ENCODE peak calls at places on chromosomes 4 and X, in four cellular contexts. J is fibroblast of pulmonary artery, R is psoas muscle, I is tibial artery. H is an unnamed sample.

GRCh38 chr4:5654791-5655190 is 53.6 kb downstream of the EVC2 start:
- DNase-seq in J (no peak), R (no peak), I (no peak), H (no peak)

GRCh38 chr4:56048621-56049427 is 100.1 kb downstream of the CEP135 start:
- DNase-seq in J (peak; percentile 69), R (no peak), I (no peak), H (peak; percentile 38)

GRCh38 chrX:147763131-147763530 is 148.6 kb upstream of the FMR1 start:
- DNase-seq in J (no peak), R (no peak), I (no peak), H (no peak)

GRCh38 chrX:73448379-73448778 is 1.5 kb downstream of the CDX4 start:
- DNase-seq in J (no peak), R (no peak), I (no peak), H (no peak)

GRCh38 chrX:4265036-4265435 is 551.6 kb upstream of the PRKX start:
- DNase-seq in J (no peak), R (no peak), I (no peak), H (no peak)

GRCh38 chrX:150731795-150732194 is 38.6 kb downstream of the MTMR1 start:
- DNase-seq in J (peak; percentile 96), R (no peak), I (no peak), H (peak; percentile 82)

GRCh38 chr4:2946812-2947600 is 16.2 kb downstream of the NOP14 start:
- DNase-seq in J (no peak), R (no peak), I (no peak), H (no peak)

GRCh38 chr4:5045099-5045498 is 6.2 kb upstream of the STK32B start:
- DNase-seq in J (no peak), R (no peak), I (peak; percentile 55), H (peak; percentile 30)

GRCh38 chr4:161696957-161697356 is 466.8 kb downstream of the FSTL5 start:
- DNase-seq in J (no peak), R (no peak), I (no peak), H (no peak)

GRCh38 chr4:80077639-80078038 is 4.6 kb upstream of the ANTXR2 start:
- DNase-seq in J (peak; percentile 45), R (no peak), I (no peak), H (no peak)

GRCh38 chrX:151970661-151971060 is 3.8 kb downstream of the GABRE start:
- DNase-seq in J (peak; percentile 94), R (peak; percentile 84), I (peak; percentile 77), H (peak; percentile 91)

GRCh38 chrX:110180928-110181310 is 137.0 kb downstream of the AMMECR1 start:
- DNase-seq in J (no peak), R (no peak), I (no peak), H (peak; percentile 65)

GRCh38 chr4:87038837-87039715 is 104.3 kb downstream of the AFF1 start:
- DNase-seq in J (peak; percentile 81), R (peak; percentile 90), I (peak; percentile 86), H (peak; percentile 85)

GRCh38 chr4:82090717-82091116 is 283.1 kb downstream of the HNRNPD start:
- DNase-seq in J (no peak), R (no peak), I (no peak), H (no peak)

GRCh38 chr4:139986621-139987510 is 167.1 kb downstream of the MAML3 start:
- DNase-seq in J (peak; percentile 54), R (no peak), I (no peak), H (peak; percentile 77)

GRCh38 chrX:123993326-123993725 is 31.8 kb downstream of the STAG2 start:
- DNase-seq in J (peak; percentile 63), R (no peak), I (no peak), H (peak; percentile 49)

GRCh38 chr4:103996059-103996458 is 276.3 kb upstream of the TACR3 start:
- DNase-seq in J (peak; percentile 11), R (no peak), I (no peak), H (no peak)

GRCh38 chr4:176883681-176884418 is 91.1 kb upstream of the VEGFC start:
- DNase-seq in J (peak; percentile 57), R (no peak), I (no peak), H (peak; percentile 92)

GRCh38 chr4:116849620-116850019 is 235.8 kb downstream of the TRAM1L1 start:
- DNase-seq in J (no peak), R (no peak), I (no peak), H (no peak)

GRCh38 chr4:137587796-137588195 is 55.5 kb upstream of the PCDH18 start:
- DNase-seq in J (peak; percentile 63), R (no peak), I (no peak), H (no peak)

GRCh38 chr4:140343303-140343702 is 30.1 kb upstream of the SCOC start:
- DNase-seq in J (peak; percentile 45), R (no peak), I (no peak), H (no peak)

GRCh38 chr4:83150563-83151330 is 36.2 kb upstream of the PLAC8 start:
- DNase-seq in J (peak; percentile 56), R (no peak), I (no peak), H (no peak)

GRCh38 chr4:177302371-177303100 is 7.1 kb upstream of the NEIL3 start:
- DNase-seq in J (peak; percentile 22), R (no peak), I (no peak), H (peak; percentile 60)

GRCh38 chrX:18883234-18883960 is 100.5 kb downstream of the PHKA2 start:
- DNase-seq in J (no peak), R (peak; percentile 65), I (no peak), H (no peak)

GRCh38 chr4:6991771-6992557 is 51.2 kb upstream of the TADA2B start:
- DNase-seq in J (peak; percentile 96), R (no peak), I (peak; percentile 39), H (peak; percentile 82)

GRCh38 chr4:76585897-76586360 is 150.9 kb downstream of the SHROOM3 start:
- DNase-seq in J (peak; percentile 23), R (no peak), I (peak; percentile 69), H (peak; percentile 37)

GRCh38 chrX:64894454-64895038 is 81.7 kb downstream of the ZC4H2 start:
- DNase-seq in J (peak; percentile 9), R (no peak), I (no peak), H (no peak)
- TF ChIP-seq CTCF in J (peak; percentile 35), R (peak; percentile 25), I (peak; percentile 14), H (peak; percentile 22)

DNA sequence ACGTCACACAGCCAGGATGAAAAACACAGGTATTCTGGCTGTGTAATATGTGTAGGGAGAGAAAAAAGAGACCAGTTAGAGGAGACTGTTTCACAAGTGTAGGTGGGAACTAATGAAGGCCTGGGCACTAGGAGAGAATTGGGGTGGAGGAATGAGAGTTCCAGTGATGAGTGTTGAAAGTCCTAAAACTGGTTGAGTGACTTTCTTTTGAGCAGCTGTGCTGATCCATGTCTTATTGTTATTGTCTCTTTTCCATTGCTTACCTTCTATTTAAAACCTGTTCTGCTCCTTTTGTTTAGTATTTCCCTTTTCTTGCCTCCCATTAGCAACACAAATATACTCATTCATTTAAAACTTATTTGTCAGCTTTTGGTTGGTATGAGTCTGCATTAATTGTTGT is 88.7 kb downstream of the PDLIM5 start:
- DNase-seq in J (no peak), R (no peak), I (no peak), H (no peak)
- H3K4me3 ChIP-seq in J (no peak overlapping the region), R (no peak overlapping the region), I (no peak overlapping the region), H (no peak overlapping the region)

DNA sequence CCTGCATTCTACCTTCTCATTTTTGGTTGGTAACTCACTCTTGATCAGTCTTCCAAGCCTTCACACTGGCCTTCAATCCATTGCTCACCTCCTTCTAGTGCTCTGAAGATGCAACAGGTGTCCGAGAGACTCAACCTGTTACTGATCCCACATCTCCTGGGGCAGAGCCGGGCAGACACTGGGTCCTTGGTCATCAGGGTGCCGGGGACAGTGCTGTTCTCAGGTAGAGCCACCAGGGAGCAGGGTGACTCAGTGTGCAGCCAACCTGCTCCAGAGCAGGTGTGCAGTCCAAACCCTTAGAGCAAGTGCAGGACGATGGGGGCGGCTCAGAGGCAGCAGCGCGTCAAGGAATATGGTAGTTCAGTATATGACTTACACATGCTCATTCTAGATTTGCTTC is 188.4 kb downstream of the DHX15 start:
- DNase-seq in J (no peak), R (no peak), I (no peak), H (no peak)
- TF ChIP-seq CTCF in J (no peak), R (no peak), I (no peak), H (no peak)

GRCh38 chrX:97622111-97622510 is 738.4 kb downstream of the RPA4 start:
- DNase-seq in J (no peak), R (no peak), I (no peak), H (no peak)

GRCh38 chrX:97616883-97617510 is 733.3 kb downstream of the RPA4 start:
- DNase-seq in J (peak; percentile 56), R (no peak), I (no peak), H (peak; percentile 37)
- H3K4me3 ChIP-seq in J (no peak overlapping the region), R (no peak overlapping the region), I (no peak overlapping the region), H (no peak overlapping the region)

H was measured in fibroblast of villous mesenchyme.